ENCODE peak calls at places on chromosomes 12 and 14, in seven cellular contexts. T is left kidney; C is activated CD8-positive, alpha-beta memory T cell treated with anti-CD3 and anti-CD28 coated beads for 4 hours; M is C1 segment of cervical spinal cord; R is CD4-positive, alpha-beta T cell; K is AG09319; O is DMS 273 treated with DMSO at 0.1 percent for 48 hours. F is an unnamed sample.

GRCh38 chr12:14795028-14795448 is 8.2 kb downstream of the WBP11 start:
- DNase-seq in M (no peak), O (no peak), C (no peak), T (no peak), K (no peak), R (no peak), F (no peak)

GRCh38 chr14:29856516-29856915 is 71.1 kb downstream of the PRKD1 start:
- DNase-seq in K (no peak), C (no peak), R (no peak), T (no peak), M (no peak), O (no peak), F (no peak)

GRCh38 chr14:71720978-71721624 is 211.1 kb upstream of the RGS6 start:
- DNase-seq in R (no peak), K (peak), O (peak), M (no peak), C (no peak), T (peak), F (no peak)

GRCh38 chr14:75310295-75311059 is 31.8 kb downstream of the FOS start:
- DNase-seq in T (peak), O (peak), M (peak), K (peak), C (no peak), R (no peak), F (peak)

GRCh38 chr12:59453461-59453860 is 142.4 kb upstream of the SLC16A7 start:
- DNase-seq in R (no peak), O (no peak), K (no peak), C (no peak), M (no peak), T (no peak), F (no peak)

GRCh38 chr14:77681196-77682157 is 26.3 kb downstream of the ALKBH1 start:
- DNase-seq in M (no peak), T (no peak), R (no peak), O (no peak), K (no peak), C (no peak), F (no peak)

GRCh38 chr14:99645545-99646505 is 896 bp downstream of the HHIPL1 start:
- DNase-seq in R (no peak), M (no peak), K (no peak), C (no peak), O (no peak), T (no peak), F (no peak)

GRCh38 chr14:104209985-104210520 is 71.7 kb downstream of the KIF26A start:
- DNase-seq in K (no peak), O (no peak), C (no peak), M (no peak), R (no peak), T (no peak), F (no peak)

GRCh38 chr14:35408026-35408425 is 3.5 kb upstream of the NFKBIA start:
- DNase-seq in R (no peak), T (no peak), K (no peak), O (no peak), C (no peak), M (no peak), F (no peak)

GRCh38 chr12:12466157-12466556 is 96.5 kb downstream of the DUSP16 start:
- DNase-seq in K (no peak), O (no peak), T (no peak), R (peak), C (no peak), M (no peak), F (no peak)

GRCh38 chr12:6069452-6070093 is 54.9 kb downstream of the VWF start:
- DNase-seq in R (no peak), O (no peak), T (no peak), M (no peak), C (no peak), K (peak), F (no peak)

GRCh38 chr14:23168246-23168645 is 15.2 kb downstream of the SLC7A8 start:
- DNase-seq in R (no peak), M (no peak), K (no peak), O (no peak), C (no peak), T (no peak), F (no peak)

GRCh38 chr12:118714051-118714460 is 267.3 kb upstream of the SRRM4 start:
- DNase-seq in K (no peak), T (peak), O (no peak), C (no peak), M (no peak), R (no peak), F (peak)

GRCh38 chr14:68444449-68445168 is 348.3 kb downstream of the ZFP36L1 start:
- DNase-seq in O (no peak), C (no peak), R (no peak), M (no peak), K (peak), T (no peak), F (no peak)

GRCh38 chr14:69183735-69184134 is 7.6 kb upstream of the EXD2 start:
- DNase-seq in R (no peak), K (no peak), C (no peak), O (no peak), M (no peak), T (no peak), F (no peak)

GRCh38 chr12:103571286-103571685 is 15.8 kb upstream of the STAB2 start:
- DNase-seq in K (no peak), O (no peak), M (no peak), R (no peak), C (no peak), T (peak), F (no peak)

GRCh38 chr12:100159391-100160104 is 16.9 kb upstream of the BLTP3B start:
- DNase-seq in T (no peak), K (no peak), R (no peak), M (no peak), C (no peak), O (no peak), F (no peak)

GRCh38 chr14:59254911-59255545 is 66.6 kb downstream of the DAAM1 start:
- DNase-seq in M (no peak), R (no peak), O (no peak), K (peak), C (no peak), T (no peak), F (no peak)

GRCh38 chr12:66279127-66279712 is 23.1 kb upstream of the HELB start:
- DNase-seq in R (peak), M (no peak), O (no peak), C (no peak), T (peak), K (no peak), F (no peak)

GRCh38 chr12:105481906-105482305 is 151.4 kb downstream of the C12orf75 start:
- DNase-seq in T (no peak), M (no peak), O (no peak), C (no peak), R (no peak), K (no peak), F (no peak)